ENCODE peak calls at places on chromosomes 5 and 9, in nine cellular contexts. S is T follicular helper cell; Y is activated CD4-positive, alpha-beta T cell treated with anti-CD3 and anti-CD28 coated beads for 4 hours; F is GM04503; H is GM06990; R is AML-193; N is OCI-LY7; T is activated naive CD4-positive, alpha-beta T cell treated with anti-CD3 and anti-CD28 coated beads, Interleukin-2, amount 10 ng/mL, durations not matched to agents 7 days and 5 days; M is stimulated activated CD8-positive, alpha-beta memory T cell treated with anti-CD3 and anti-CD28 coated beads, Interleukin-15, amount 100 ng/mL, for 24 hours. Q is an unnamed sample.

GRCh38 chr9:86041331-86041741 is 58.0 kb downstream of the GOLM1 start:
- DNase-seq in T (no peak), N (no peak), M (no peak), H (no peak), S (no peak), R (no peak), Y (no peak), F (peak), Q (no peak)

GRCh38 chr5:61160497-61160896 is 1.8 kb downstream of the SMIM15 start:
- DNase-seq in R (no peak), Y (no peak), N (no peak), T (no peak), S (no peak), H (no peak), F (no peak), M (no peak), Q (no peak)

GRCh38 chr9:89185980-89186379 is 7.4 kb upstream of the SHC3 start:
- DNase-seq in S (no peak), R (no peak), Y (no peak), F (no peak), T (no peak), H (no peak), N (peak), M (no peak), Q (no peak)

GRCh38 chr5:53472720-53473510 is 7.5 kb upstream of the FST start:
- DNase-seq in S (no peak), F (no peak), Y (no peak), N (no peak), M (no peak), H (no peak), R (no peak), T (no peak), Q (no peak)

GRCh38 chr9:134561427-134562145 is 80.0 kb upstream of the COL5A1 start:
- DNase-seq in H (no peak), S (no peak), N (no peak), F (no peak), T (no peak), M (no peak), Y (no peak), R (no peak), Q (no peak)

GRCh38 chr5:178832618-178833201 is 27.0 kb upstream of the ZNF354B start:
- DNase-seq in S (no peak), T (no peak), R (no peak), N (no peak), H (no peak), F (no peak), Y (no peak), M (no peak), Q (no peak)

GRCh38 chr5:176386491-176386890 is 1.9 kb downstream of the NOP16 start:
- DNase-seq in T (no peak), S (no peak), R (no peak), H (no peak), M (no peak), N (no peak), Y (no peak), F (no peak), Q (no peak)

GRCh38 chr5:115831163-115831768 is 10.1 kb downstream of the ATG12 start:
- DNase-seq in N (peak), H (peak), Y (peak), S (no peak), R (peak), F (no peak), T (peak), M (no peak), Q (no peak)

GRCh38 chr9:32991895-32992595 is 9.4 kb downstream of the APTX start:
- DNase-seq in Y (no peak), H (no peak), S (no peak), T (no peak), F (no peak), R (no peak), M (no peak), N (no peak), Q (no peak)

GRCh38 chr5:83321656-83322055 is 149.9 kb upstream of the VCAN start:
- DNase-seq in N (no peak), F (no peak), Y (no peak), S (no peak), R (no peak), M (no peak), T (no peak), H (no peak), Q (no peak)

GRCh38 chr5:34487956-34488355 is 168.2 kb upstream of the RAI14 start:
- DNase-seq in Y (no peak), N (no peak), S (no peak), H (no peak), R (no peak), T (no peak), M (no peak), F (no peak), Q (no peak)

GRCh38 chr5:94218374-94218773 is 400.0 kb downstream of the KIAA0825 start:
- DNase-seq in H (no peak), T (no peak), N (no peak), R (no peak), S (no peak), Y (no peak), F (peak), M (no peak), Q (no peak)

Q was measured in omental fat pad.